ENCODE peak calls at places on chromosomes 13 and 19, in four cellular contexts. K, T, I and B are unnamed samples.

GRCh38 chr19:2474232-2475017 is 1.5 kb upstream of the GADD45B start:
- DNase-seq in I (peak), K (peak), T (peak), B (peak)

GRCh38 chr13:106161186-106161585 is 374.3 kb downstream of the EFNB2 start:
- DNase-seq in T (no peak), K (peak), I (no peak), B (no peak)

GRCh38 chr13:49022472-49023144 is 46.9 kb downstream of the FNDC3A start:
- DNase-seq in T (peak), I (no peak), K (peak), B (no peak)

GRCh38 chr13:111115051-111115840 is at the start of gene ARHGEF7:
- DNase-seq in I (no peak), K (no peak), T (no peak), B (no peak)

GRCh38 chr13:57123660-57124059 is 17.1 kb upstream of the PRR20A start:
- DNase-seq in T (no peak), K (peak), I (no peak), B (peak)

GRCh38 chr13:99315186-99315585 is 8.0 kb upstream of the GPR183 start:
- DNase-seq in T (no peak), I (no peak), K (no peak), B (no peak)

GRCh38 chr19:15015946-15016542 is 33.2 kb upstream of the CASP14 start:
- DNase-seq in K (no peak), T (peak), I (no peak), B (peak)

GRCh38 chr19:5137114-5137513 is 168.2 kb downstream of the KDM4B start:
- DNase-seq in T (no peak), K (no peak), I (no peak), B (no peak)

GRCh38 chr19:32831611-32832010 is 38.0 kb downstream of the SLC7A9 start:
- DNase-seq in K (no peak), T (no peak), I (no peak), B (no peak)

GRCh38 chr13:29753593-29754485 is 96.6 kb downstream of the UBL3 start:
- DNase-seq in K (peak), I (no peak), T (no peak), B (peak)

GRCh38 chr13:23235994-23236393 is 55.2 kb downstream of the SGCG start:
- DNase-seq in I (no peak), T (no peak), K (no peak), B (no peak)

GRCh38 chr19:10760268-10760944 is 42.5 kb downstream of the DNM2 start:
- DNase-seq in K (peak), T (peak), I (no peak), B (no peak)

GRCh38 chr13:77372275-77372674 is 45.4 kb upstream of the MYCBP2 start:
- DNase-seq in T (no peak), K (no peak), I (no peak), B (no peak)

GRCh38 chr19:35061583-35062373 is 20.3 kb downstream of the HPN start:
- DNase-seq in T (peak), I (no peak), K (no peak), B (no peak)

GRCh38 chr19:40247735-40248262 is 21.3 kb upstream of the CCNP start:
- DNase-seq in I (no peak), K (no peak), T (no peak), B (no peak)

GRCh38 chr13:101527130-101527529 is 74.7 kb downstream of the ITGBL1 start:
- DNase-seq in T (peak), I (no peak), K (no peak), B (peak)

GRCh38 chr13:50800091-50800739 is 43.3 kb downstream of the DLEU7 start:
- DNase-seq in T (no peak), K (peak), I (no peak), B (no peak)

GRCh38 chr13:30212256-30212655 is 95.1 kb downstream of the KATNAL1 start:
- DNase-seq in T (no peak), I (no peak), K (no peak), B (no peak)

GRCh38 chr19:2503521-2504109 is 27.7 kb downstream of the GADD45B start:
- DNase-seq in I (no peak), T (peak), K (peak), B (peak)

GRCh38 chr13:50911051-50911690 is 1.6 kb downstream of the RNASEH2B start:
- DNase-seq in I (no peak), K (no peak), T (peak), B (peak)

GRCh38 chr19:51257471-51257870 is 6.6 kb downstream of the SIGLECL1 start:
- DNase-seq in K (no peak), I (no peak), T (no peak), B (no peak)

GRCh38 chr19:19743176-19743575 is 10.3 kb upstream of the ZNF14 start:
- DNase-seq in I (no peak), T (no peak), K (no peak), B (no peak)

GRCh38 chr19:33797821-33798633 is 1.4 kb downstream of the KCTD15 start:
- DNase-seq in I (peak), T (no peak), K (peak), B (peak)

GRCh38 chr19:408441-409005 is 424 bp downstream of the C2CD4C start:
- DNase-seq in T (no peak), I (no peak), K (no peak), B (no peak)

GRCh38 chr13:29802621-29803020 is 47.8 kb downstream of the UBL3 start:
- DNase-seq in T (no peak), I (no peak), K (no peak), B (peak)

GRCh38 chr13:27172495-27172842 is 858 bp upstream of the USP12 start:
- DNase-seq in I (no peak), T (peak), K (no peak), B (peak)

GRCh38 chr19:44845286-44845611 is 848 bp upstream of the NECTIN2 start:
- DNase-seq in T (no peak), I (no peak), K (no peak), B (no peak)

GRCh38 chr13:22169473-22169872 is 498.6 kb downstream of the FGF9 start:
- DNase-seq in I (no peak), T (no peak), K (no peak), B (no peak)

GRCh38 chr13:43298799-43299198 is 275.4 kb downstream of the DNAJC15 start:
- DNase-seq in T (no peak), I (no peak), K (no peak), B (peak)